ENCODE peak calls at places on chromosomes 7 and 10, in four cellular contexts. O, A, T and D are unnamed samples.
A peak's percentile ranks its signal among the peaks of the same experiment; 100 is the strongest.

GRCh38 chr7:6637544-6638229 is 569 bp downstream of the ZNF316 start:
- DNase-seq in O (no peak), A (peak; percentile 56), T (peak; percentile 47), D (no peak)

GRCh38 chr10:88181902-88182671 is 318.7 kb downstream of the PTEN start:
- DNase-seq in O (no peak), A (no peak), T (no peak), D (no peak)

GRCh38 chr10:15182541-15183207 is 14.2 kb upstream of the NMT2 start:
- DNase-seq in O (no peak), A (no peak), T (peak; percentile 57), D (no peak)

GRCh38 chr10:59337254-59337653 is 25.1 kb downstream of the FAM13C start:
- DNase-seq in O (no peak), A (no peak), T (no peak), D (peak; percentile 82)

GRCh38 chr10:9853405-9854010 is 1164.2 kb upstream of the CELF2 start:
- DNase-seq in O (no peak), A (no peak), T (no peak), D (peak; percentile 90)

GRCh38 chr10:79026341-79026761 is 42.4 kb upstream of the ZMIZ1 start:
- DNase-seq in O (no peak), A (no peak), T (no peak), D (no peak)

GRCh38 chr10:29681700-29682444 is 47.1 kb upstream of the SVIL start:
- DNase-seq in O (no peak), A (peak; percentile 19), T (no peak), D (no peak)

GRCh38 chr7:42522227-42522991 is 285.4 kb upstream of the GLI3 start:
- DNase-seq in O (no peak), A (no peak), T (no peak), D (no peak)

GRCh38 chr7:72007018-72007417 is 405.1 kb downstream of the CALN1 start:
- DNase-seq in O (no peak), A (no peak), T (no peak), D (no peak)

GRCh38 chr10:124323145-124323725 is 95.5 kb downstream of the OAT start:
- DNase-seq in O (no peak), A (no peak), T (peak; percentile 72), D (no peak)